ENCODE peak calls at places on chromosome 12, in five cellular contexts. One of them, this sample, is unnamed.
A peak's percentile ranks its signal among the peaks of the same experiment; 100 is the strongest.

GRCh38 chr12:94305293-94305957 is 154.2 kb downstream of the CEP83 start:
- DNase-seq in K562: peak; percentile 7
- DNase-seq in H1: no peak
- DNase-seq in GM12878: peak; percentile 67
- DNase-seq in HepG2: peak; percentile 61
- DNase-seq in this sample: peak; percentile 33

GRCh38 chr12:20105938-20106337 is 262.4 kb upstream of the PDE3A start:
- DNase-seq in H1: no peak
- DNase-seq in HepG2: no peak
- DNase-seq in K562: no peak
- DNase-seq in GM12878: no peak
- DNase-seq in this sample: no peak

GRCh38 chr12:65113621-65114035 is 7.5 kb downstream of the WIF1 start:
- DNase-seq in GM12878: no peak
- DNase-seq in K562: no peak
- DNase-seq in H1: no peak
- DNase-seq in HepG2: peak; percentile 89
- DNase-seq in this sample: no peak

GRCh38 chr12:3377056-3377455 is 113.9 kb upstream of the PRMT8 start:
- DNase-seq in GM12878: no peak
- DNase-seq in H1: no peak
- DNase-seq in HepG2: no peak
- DNase-seq in K562: no peak
- DNase-seq in this sample: no peak

GRCh38 chr12:68958337-68958736 is 25.4 kb upstream of the CPM start:
- DNase-seq in HepG2: no peak
- DNase-seq in K562: no peak
- DNase-seq in H1: no peak
- DNase-seq in GM12878: peak; percentile 48
- DNase-seq in this sample: no peak

GRCh38 chr12:127445583-127445982 is 821.4 kb upstream of the TMEM132C start:
- DNase-seq in K562: no peak
- DNase-seq in HepG2: no peak
- DNase-seq in GM12878: no peak
- DNase-seq in H1: no peak
- DNase-seq in this sample: no peak

GRCh38 chr12:53051881-53052412 is 2.1 kb downstream of the TNS2 start:
- DNase-seq in H1: no peak
- DNase-seq in HepG2: no peak
- DNase-seq in K562: no peak
- DNase-seq in GM12878: no peak
- DNase-seq in this sample: no peak

GRCh38 chr12:27711312-27711682 is 665 bp downstream of the MRPS35 start:
- DNase-seq in HepG2: no peak
- DNase-seq in GM12878: no peak
- DNase-seq in H1: no peak
- DNase-seq in K562: peak; percentile 56
- DNase-seq in this sample: peak; percentile 33

GRCh38 chr12:107439101-107439738 is 246.4 kb upstream of the PWP1 start:
- DNase-seq in GM12878: no peak
- DNase-seq in H1: no peak
- DNase-seq in K562: no peak
- DNase-seq in HepG2: no peak
- DNase-seq in this sample: no peak

GRCh38 chr12:38587594-38587993 is 271.0 kb downstream of the ALG10B start:
- DNase-seq in HepG2: no peak
- DNase-seq in GM12878: no peak
- DNase-seq in H1: no peak
- DNase-seq in K562: no peak
- DNase-seq in this sample: no peak

GRCh38 chr12:3958534-3958933 is 85.3 kb upstream of the PARP11 start:
- DNase-seq in H1: no peak
- DNase-seq in HepG2: no peak
- DNase-seq in K562: no peak
- DNase-seq in GM12878: no peak
- DNase-seq in this sample: no peak

GRCh38 chr12:104686196-104686595 is 229.4 kb downstream of the CHST11 start:
- DNase-seq in GM12878: no peak
- DNase-seq in K562: no peak
- DNase-seq in HepG2: no peak
- DNase-seq in H1: no peak
- DNase-seq in this sample: no peak

GRCh38 chr12:72747460-72747859 is 475.3 kb downstream of the TRHDE start:
- DNase-seq in K562: no peak
- DNase-seq in GM12878: no peak
- DNase-seq in H1: no peak
- DNase-seq in HepG2: no peak
- DNase-seq in this sample: no peak

GRCh38 chr12:214005-214736 is at the start of gene SLC6A12:
- DNase-seq in HepG2: peak; percentile 27
- DNase-seq in H1: no peak
- DNase-seq in GM12878: no peak
- DNase-seq in K562: no peak
- DNase-seq in this sample: no peak

GRCh38 chr12:125005652-125006051 is 12.2 kb downstream of the BRI3BP start:
- DNase-seq in K562: no peak
- DNase-seq in HepG2: no peak
- DNase-seq in H1: no peak
- DNase-seq in GM12878: no peak
- DNase-seq in this sample: no peak

GRCh38 chr12:105860556-105861207 is 278.1 kb downstream of the NUAK1 start:
- DNase-seq in H1: no peak
- DNase-seq in GM12878: no peak
- DNase-seq in HepG2: peak; percentile 19
- DNase-seq in K562: no peak
- DNase-seq in this sample: no peak

GRCh38 chr12:58167622-58168021 is 226.3 kb downstream of the ATP23 start:
- DNase-seq in GM12878: no peak
- DNase-seq in H1: no peak
- DNase-seq in K562: no peak
- DNase-seq in HepG2: no peak
- DNase-seq in this sample: no peak

GRCh38 chr12:119817944-119818343 is 59.2 kb downstream of the CIT start:
- DNase-seq in GM12878: no peak
- DNase-seq in H1: no peak
- DNase-seq in HepG2: no peak
- DNase-seq in K562: no peak
- DNase-seq in this sample: no peak

GRCh38 chr12:6978188-6978986 is 7.7 kb downstream of the EMG1 start:
- DNase-seq in GM12878: no peak
- DNase-seq in K562: no peak
- DNase-seq in H1: no peak
- DNase-seq in HepG2: no peak
- DNase-seq in this sample: no peak

GRCh38 chr12:130795906-130796305 is 43.1 kb downstream of the STX2 start:
- DNase-seq in HepG2: no peak
- DNase-seq in GM12878: no peak
- DNase-seq in K562: no peak
- DNase-seq in H1: no peak
- DNase-seq in this sample: no peak

GRCh38 chr12:114703060-114703493 is 19.1 kb upstream of the TBX3 start:
- DNase-seq in K562: no peak
- DNase-seq in HepG2: peak; percentile 46
- DNase-seq in GM12878: no peak
- DNase-seq in H1: no peak
- DNase-seq in this sample: peak; percentile 63

GRCh38 chr12:13534645-13535398 is 338.3 kb downstream of the EMP1 start:
- DNase-seq in GM12878: no peak
- DNase-seq in K562: peak; percentile 50
- DNase-seq in HepG2: peak; percentile 39
- DNase-seq in H1: peak; percentile 46
- DNase-seq in this sample: peak; percentile 96

GRCh38 chr12:119661882-119662281 is 6.1 kb upstream of the PRKAB1 start:
- DNase-seq in K562: peak; percentile 34
- DNase-seq in GM12878: no peak
- DNase-seq in H1: no peak
- DNase-seq in HepG2: no peak
- DNase-seq in this sample: no peak

GRCh38 chr12:74914378-74914777 is 295.3 kb downstream of the KCNC2 start:
- DNase-seq in K562: no peak
- DNase-seq in GM12878: no peak
- DNase-seq in HepG2: no peak
- DNase-seq in H1: no peak
- DNase-seq in this sample: no peak

GRCh38 chr12:7150841-7151240 is 20.7 kb downstream of the CLSTN3 start:
- DNase-seq in GM12878: no peak
- DNase-seq in H1: no peak
- DNase-seq in HepG2: no peak
- DNase-seq in K562: no peak
- DNase-seq in this sample: no peak

GRCh38 chr12:26056335-26056734 is 68.5 kb downstream of the BHLHE41 start:
- DNase-seq in HepG2: no peak
- DNase-seq in K562: no peak
- DNase-seq in H1: no peak
- DNase-seq in GM12878: no peak
- DNase-seq in this sample: no peak

GRCh38 chr12:26052652-26053051 is 72.2 kb downstream of the BHLHE41 start:
- DNase-seq in H1: no peak
- DNase-seq in GM12878: no peak
- DNase-seq in K562: no peak
- DNase-seq in HepG2: no peak
- DNase-seq in this sample: no peak

GRCh38 chr12:26055087-26055486 is 69.8 kb downstream of the BHLHE41 start:
- DNase-seq in GM12878: no peak
- DNase-seq in K562: no peak
- DNase-seq in HepG2: no peak
- DNase-seq in H1: no peak
- DNase-seq in this sample: no peak

GRCh38 chr12:26058308-26058707 is 66.5 kb downstream of the BHLHE41 start:
- DNase-seq in K562: peak; percentile 23
- DNase-seq in H1: no peak
- DNase-seq in GM12878: no peak
- DNase-seq in HepG2: no peak
- DNase-seq in this sample: peak; percentile 22

GRCh38 chr12:26054383-26054782 is 70.5 kb downstream of the BHLHE41 start:
- DNase-seq in H1: no peak
- DNase-seq in GM12878: no peak
- DNase-seq in HepG2: no peak
- DNase-seq in K562: no peak
- DNase-seq in this sample: peak; percentile 52
- H2AFZ ChIP-seq in H1: no peak overlapping the region
- H2AFZ ChIP-seq in GM12878: no peak overlapping the region
- H2AFZ ChIP-seq in HepG2: no peak overlapping the region
- H2AFZ ChIP-seq in K562: no peak overlapping the region
- H2AFZ ChIP-seq in this sample: no peak overlapping the region

GRCh38 chr12:59425798-59426197 is 170.0 kb upstream of the SLC16A7 start:
- DNase-seq in HepG2: no peak
- DNase-seq in GM12878: no peak
- DNase-seq in K562: no peak
- DNase-seq in H1: no peak
- DNase-seq in this sample: no peak
- TF ChIP-seq CREB1 in HepG2: no peak
- TF ChIP-seq CREB1 in GM12878: no peak
- TF ChIP-seq CREB1 in K562: no peak
- TF ChIP-seq CREB1 in H1: no peak
- TF ChIP-seq CREB1 in this sample: no peak

GRCh38 chr12:109573029-109573913 is at the start of the genes MMAB and MVK:
- DNase-seq in K562: peak; percentile 99
- DNase-seq in H1: peak; percentile 99
- DNase-seq in HepG2: peak; percentile 99
- DNase-seq in GM12878: peak; percentile 99
- DNase-seq in this sample: peak; percentile 100

GRCh38 chr12:109571773-109572505 is 1.4 kb downstream of the MMAB start:
- DNase-seq in GM12878: no peak
- DNase-seq in K562: no peak
- DNase-seq in H1: no peak
- DNase-seq in HepG2: no peak
- DNase-seq in this sample: no peak

GRCh38 chr12:109575683-109576082 is 2.1 kb downstream of the MVK start:
- DNase-seq in K562: no peak
- DNase-seq in GM12878: no peak
- DNase-seq in H1: no peak
- DNase-seq in HepG2: no peak
- DNase-seq in this sample: no peak

GRCh38 chr12:109572506-109572845 is 828 bp downstream of the MMAB start:
- DNase-seq in HepG2: peak; percentile 35
- DNase-seq in GM12878: no peak
- DNase-seq in H1: no peak
- DNase-seq in K562: no peak
- DNase-seq in this sample: no peak

GRCh38 chr12:109573914-109574244 is 285 bp downstream of the MVK start:
- DNase-seq in K562: no peak
- DNase-seq in HepG2: no peak
- DNase-seq in H1: no peak
- DNase-seq in GM12878: no peak
- DNase-seq in this sample: no peak
- H3K27ac ChIP-seq in K562: peak overlapping the region; percentile 51
- H3K27ac ChIP-seq in HepG2: peak overlapping the region; percentile 68
- H3K27ac ChIP-seq in H1: no peak overlapping the region
- H3K27ac ChIP-seq in GM12878: peak overlapping the region; percentile 69
- H3K27ac ChIP-seq in this sample: no peak overlapping the region

DNA sequence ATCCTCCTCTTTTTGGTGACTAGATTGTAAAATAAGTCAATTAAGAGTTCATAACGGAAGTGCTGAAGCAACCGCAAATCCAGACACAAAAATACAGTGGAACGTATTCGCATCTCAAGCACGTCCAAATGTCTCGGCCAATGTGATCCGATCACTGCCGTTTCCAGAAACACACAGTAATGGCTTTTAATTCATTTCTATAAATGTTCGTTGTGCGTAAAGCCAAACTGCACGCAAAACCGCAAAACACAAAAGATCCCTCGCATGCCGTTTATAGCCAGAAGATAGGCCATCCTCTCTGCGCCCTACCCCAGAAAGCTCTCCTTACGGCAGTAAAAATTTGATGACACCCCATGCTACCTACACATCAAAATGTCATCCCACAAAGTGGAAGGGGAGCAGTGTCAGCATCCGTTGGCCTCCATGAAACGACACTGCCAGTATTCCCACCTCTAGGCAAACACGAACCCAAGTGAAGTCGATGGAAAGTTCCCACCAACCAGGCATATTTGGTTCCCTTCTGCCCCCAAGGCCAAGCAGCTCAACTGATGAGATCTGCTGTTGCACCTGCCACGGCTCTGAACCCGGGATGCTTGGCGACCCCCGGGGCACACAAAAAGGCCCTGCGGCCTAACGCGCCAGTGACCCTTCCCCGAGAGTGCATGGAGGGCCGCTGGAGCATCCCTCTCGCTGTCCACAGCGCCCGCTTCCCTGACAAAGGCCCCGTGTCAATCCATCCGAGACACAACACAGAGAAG is 1.4 kb downstream of the HECTD4 start:
- DNase-seq in K562: peak; percentile 23
- DNase-seq in GM12878: no peak
- DNase-seq in HepG2: no peak
- DNase-seq in H1: no peak
- DNase-seq in this sample: peak; percentile 36
- H2AFZ ChIP-seq in K562: no peak overlapping the region
- H2AFZ ChIP-seq in GM12878: peak overlapping the region; percentile 58
- H2AFZ ChIP-seq in HepG2: no peak overlapping the region
- H2AFZ ChIP-seq in H1: peak overlapping the region; percentile 42
- H2AFZ ChIP-seq in this sample: peak overlapping the region; percentile 87

DNA sequence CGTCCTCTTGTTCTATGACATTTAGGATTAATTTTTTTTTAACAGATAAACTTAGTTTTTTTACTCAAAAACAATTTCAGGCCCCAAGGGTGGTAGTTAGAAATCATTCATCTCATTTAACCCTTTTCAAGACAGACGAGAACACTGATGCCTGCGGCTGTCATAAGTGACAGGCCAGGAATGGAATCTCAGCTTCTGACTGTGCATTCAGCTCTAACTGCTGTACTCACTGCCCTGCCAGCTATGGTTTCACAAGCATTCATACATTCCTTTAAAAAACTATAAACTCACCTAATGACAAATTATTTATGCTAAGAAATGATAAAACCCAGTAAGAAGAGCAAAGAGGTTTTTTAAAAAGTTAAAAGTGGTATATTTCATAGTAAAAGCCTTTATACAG is 8.8 kb downstream of the DENND5B start:
- DNase-seq in GM12878: no peak
- DNase-seq in H1: no peak
- DNase-seq in HepG2: no peak
- DNase-seq in K562: no peak
- DNase-seq in this sample: no peak
- TF ChIP-seq CREB1 in GM12878: no peak
- TF ChIP-seq CREB1 in H1: no peak
- TF ChIP-seq CREB1 in HepG2: no peak
- TF ChIP-seq CREB1 in K562: no peak
- TF ChIP-seq CREB1 in this sample: no peak

This sample was measured in GM23338.